ENCODE peak calls at places on chromosome 5, in nine cellular contexts. One of them, this sample, is unnamed.

GRCh38 chr5:172410160-172410559 is 44.2 kb downstream of the SH3PXD2B start:
- DNase-seq in progenitor cell of endocrine pancreas: no peak
- DNase-seq in BJ: no peak
- DNase-seq in germinal center: no peak
- DNase-seq in cortex of kidney: no peak
- DNase-seq in NCI-H2081: no peak
- DNase-seq in AG08395: no peak
- DNase-seq in G401: no peak
- DNase-seq in pons: no peak
- DNase-seq in this sample: no peak

GRCh38 chr5:172175263-172175719 is 12.7 kb downstream of the STK10 start:
- DNase-seq in progenitor cell of endocrine pancreas: no peak
- DNase-seq in BJ: no peak
- DNase-seq in germinal center: peak
- DNase-seq in cortex of kidney: no peak
- DNase-seq in NCI-H2081: no peak
- DNase-seq in AG08395: no peak
- DNase-seq in G401: no peak
- DNase-seq in pons: peak
- DNase-seq in this sample: peak

GRCh38 chr5:134026521-134027202 is 21.9 kb upstream of the VDAC1 start:
- DNase-seq in progenitor cell of endocrine pancreas: peak
- DNase-seq in BJ: no peak
- DNase-seq in germinal center: peak
- DNase-seq in cortex of kidney: no peak
- DNase-seq in NCI-H2081: peak
- DNase-seq in AG08395: peak
- DNase-seq in G401: peak
- DNase-seq in pons: no peak
- DNase-seq in this sample: peak

GRCh38 chr5:178431063-178431776 is 159.0 kb downstream of the COL23A1 start:
- DNase-seq in progenitor cell of endocrine pancreas: no peak
- DNase-seq in BJ: no peak
- DNase-seq in germinal center: no peak
- DNase-seq in cortex of kidney: no peak
- DNase-seq in NCI-H2081: no peak
- DNase-seq in AG08395: no peak
- DNase-seq in G401: no peak
- DNase-seq in pons: no peak
- DNase-seq in this sample: no peak

GRCh38 chr5:132905938-132906337 is 32.5 kb downstream of the LEAP2 start:
- DNase-seq in progenitor cell of endocrine pancreas: no peak
- DNase-seq in BJ: no peak
- DNase-seq in germinal center: no peak
- DNase-seq in cortex of kidney: no peak
- DNase-seq in NCI-H2081: no peak
- DNase-seq in AG08395: no peak
- DNase-seq in G401: no peak
- DNase-seq in pons: no peak
- DNase-seq in this sample: no peak

GRCh38 chr5:147040856-147041255 is 162.3 kb upstream of the PPP2R2B start:
- DNase-seq in progenitor cell of endocrine pancreas: no peak
- DNase-seq in BJ: no peak
- DNase-seq in germinal center: no peak
- DNase-seq in cortex of kidney: no peak
- DNase-seq in NCI-H2081: no peak
- DNase-seq in AG08395: no peak
- DNase-seq in G401: no peak
- DNase-seq in pons: no peak
- DNase-seq in this sample: no peak

GRCh38 chr5:180251141-180251540 is 40.7 kb downstream of the MAPK9 start:
- DNase-seq in progenitor cell of endocrine pancreas: no peak
- DNase-seq in BJ: no peak
- DNase-seq in germinal center: no peak
- DNase-seq in cortex of kidney: no peak
- DNase-seq in NCI-H2081: no peak
- DNase-seq in AG08395: no peak
- DNase-seq in G401: peak
- DNase-seq in pons: no peak
- DNase-seq in this sample: peak

GRCh38 chr5:21810737-21811316 is 1042.3 kb downstream of the CDH12 start:
- DNase-seq in progenitor cell of endocrine pancreas: no peak
- DNase-seq in BJ: no peak
- DNase-seq in germinal center: no peak
- DNase-seq in cortex of kidney: no peak
- DNase-seq in NCI-H2081: peak
- DNase-seq in AG08395: peak
- DNase-seq in G401: peak
- DNase-seq in pons: peak
- DNase-seq in this sample: no peak

GRCh38 chr5:115456539-115456938 is 88.0 kb downstream of the FEM1C start:
- DNase-seq in progenitor cell of endocrine pancreas: no peak
- DNase-seq in BJ: no peak
- DNase-seq in germinal center: no peak
- DNase-seq in cortex of kidney: no peak
- DNase-seq in NCI-H2081: no peak
- DNase-seq in AG08395: no peak
- DNase-seq in G401: no peak
- DNase-seq in pons: no peak
- DNase-seq in this sample: no peak

GRCh38 chr5:1565737-1566734 is 42.3 kb upstream of the LPCAT1 start:
- DNase-seq in progenitor cell of endocrine pancreas: no peak
- DNase-seq in BJ: no peak
- DNase-seq in germinal center: peak
- DNase-seq in cortex of kidney: no peak
- DNase-seq in NCI-H2081: no peak
- DNase-seq in AG08395: no peak
- DNase-seq in G401: no peak
- DNase-seq in pons: no peak
- DNase-seq in this sample: no peak

GRCh38 chr5:104241051-104241450 is 678.5 kb upstream of the NUDT12 start:
- DNase-seq in progenitor cell of endocrine pancreas: no peak
- DNase-seq in BJ: peak
- DNase-seq in germinal center: no peak
- DNase-seq in cortex of kidney: no peak
- DNase-seq in NCI-H2081: no peak
- DNase-seq in AG08395: no peak
- DNase-seq in G401: no peak
- DNase-seq in pons: peak
- DNase-seq in this sample: peak

GRCh38 chr5:123289210-123289609 is 134.0 kb downstream of the CEP120 start:
- DNase-seq in progenitor cell of endocrine pancreas: no peak
- DNase-seq in BJ: no peak
- DNase-seq in germinal center: no peak
- DNase-seq in cortex of kidney: no peak
- DNase-seq in NCI-H2081: no peak
- DNase-seq in AG08395: no peak
- DNase-seq in G401: no peak
- DNase-seq in pons: no peak
- DNase-seq in this sample: no peak

GRCh38 chr5:82684659-82685058 is 392.5 kb downstream of the TMEM167A start:
- DNase-seq in progenitor cell of endocrine pancreas: no peak
- DNase-seq in BJ: no peak
- DNase-seq in germinal center: no peak
- DNase-seq in cortex of kidney: no peak
- DNase-seq in NCI-H2081: no peak
- DNase-seq in AG08395: no peak
- DNase-seq in G401: no peak
- DNase-seq in pons: no peak
- DNase-seq in this sample: no peak

GRCh38 chr5:135245521-135246499 is 153.2 kb downstream of the MACROH2A1 start:
- DNase-seq in progenitor cell of endocrine pancreas: no peak
- DNase-seq in BJ: no peak
- DNase-seq in germinal center: no peak
- DNase-seq in cortex of kidney: no peak
- DNase-seq in NCI-H2081: no peak
- DNase-seq in AG08395: peak
- DNase-seq in G401: no peak
- DNase-seq in pons: no peak
- DNase-seq in this sample: no peak

GRCh38 chr5:143908959-143909358 is 97.0 kb downstream of the HMHB1 start:
- DNase-seq in progenitor cell of endocrine pancreas: no peak
- DNase-seq in BJ: no peak
- DNase-seq in germinal center: no peak
- DNase-seq in cortex of kidney: no peak
- DNase-seq in NCI-H2081: no peak
- DNase-seq in AG08395: no peak
- DNase-seq in G401: no peak
- DNase-seq in pons: no peak
- DNase-seq in this sample: no peak

GRCh38 chr5:19172926-19173425 is 815.0 kb downstream of the CDH18 start:
- DNase-seq in progenitor cell of endocrine pancreas: no peak
- DNase-seq in BJ: no peak
- DNase-seq in germinal center: no peak
- DNase-seq in cortex of kidney: no peak
- DNase-seq in NCI-H2081: no peak
- DNase-seq in AG08395: no peak
- DNase-seq in G401: peak
- DNase-seq in pons: no peak
- DNase-seq in this sample: no peak

This sample was measured in Ammon's horn.